ENCODE peak calls at places on chromosomes 4 and X, in five cellular contexts. A, N, O, U and E are unnamed samples.

GRCh38 chr4:163042306-163042705 is 124.4 kb downstream of the NAF1 start:
- DNase-seq in A (no peak), N (no peak), O (no peak), U (no peak), E (no peak)

GRCh38 chr4:10529891-10530786 is 72.9 kb upstream of the ZNF518B start:
- DNase-seq in A (peak), N (no peak), O (no peak), U (no peak), E (no peak)

GRCh38 chr4:7256989-7257810 is 64.9 kb downstream of the SORCS2 start:
- DNase-seq in A (peak), N (no peak), O (no peak), U (no peak), E (no peak)

GRCh38 chr4:167233523-167234387 is 539 bp downstream of the SPOCK3 start:
- DNase-seq in A (no peak), N (no peak), O (peak), U (no peak), E (peak)

GRCh38 chr4:2933566-2934076 is 29.6 kb downstream of the NOP14 start:
- DNase-seq in A (peak), N (no peak), O (no peak), U (no peak), E (no peak)

GRCh38 chrX:53073115-53073581 is 9.0 kb upstream of the TSPYL2 start:
- DNase-seq in A (no peak), N (no peak), O (no peak), U (no peak), E (peak)

GRCh38 chr4:141047228-141047884 is 85.9 kb downstream of the RNF150 start:
- DNase-seq in A (peak), N (peak), O (no peak), U (no peak), E (no peak)

GRCh38 chrX:70134116-70134477 is 850 bp downstream of the IGBP1 start:
- DNase-seq in A (peak), N (peak), O (peak), U (no peak), E (peak)

GRCh38 chrX:77668391-77669237 is 117.4 kb downstream of the ATRX start:
- DNase-seq in A (peak), N (peak), O (peak), U (peak), E (no peak)

GRCh38 chrX:72045552-72046277 is 86.0 kb downstream of the RTL5 start:
- DNase-seq in A (no peak), N (no peak), O (peak), U (no peak), E (peak)

GRCh38 chr4:17766826-17767458 is 14.5 kb downstream of the FAM184B start:
- DNase-seq in A (no peak), N (no peak), O (no peak), U (no peak), E (no peak)

GRCh38 chrX:40104649-40105015 is 6.9 kb upstream of the BCOR start:
- DNase-seq in A (peak), N (peak), O (peak), U (no peak), E (peak)

GRCh38 chr4:18957721-18958120 is 936.2 kb upstream of the LCORL start:
- DNase-seq in A (no peak), N (no peak), O (no peak), U (no peak), E (no peak)

GRCh38 chr4:174423257-174423944 is 98.9 kb downstream of the HPGD start:
- DNase-seq in A (peak), N (peak), O (peak), U (peak), E (no peak)

GRCh38 chr4:183153190-183153916 is 54.3 kb downstream of the WWC2 start:
- DNase-seq in A (no peak), N (no peak), O (no peak), U (no peak), E (no peak)

GRCh38 chrX:25019707-25020390 is 4.1 kb upstream of the ARX start:
- DNase-seq in A (no peak), N (no peak), O (no peak), U (no peak), E (peak)

GRCh38 chrX:39907964-39908616 is 189.7 kb downstream of the BCOR start:
- DNase-seq in A (peak), N (peak), O (peak), U (peak), E (no peak)

GRCh38 chr4:42655248-42655647 is 1.7 kb downstream of the ATP8A1 start:
- DNase-seq in A (no peak), N (no peak), O (no peak), U (no peak), E (no peak)

GRCh38 chrX:132480581-132481203 is 8.1 kb downstream of the MBNL3 start:
- DNase-seq in A (peak), N (peak), O (peak), U (no peak), E (no peak)

GRCh38 chr4:76585897-76586360 is 150.9 kb downstream of the SHROOM3 start:
- DNase-seq in A (no peak), N (no peak), O (peak), U (peak), E (peak)

GRCh38 chr4:184746532-184746870 is 12.6 kb upstream of the CENPU start:
- DNase-seq in A (peak), N (peak), O (peak), U (peak), E (no peak)

GRCh38 chr4:801436-802124 is 24.3 kb downstream of the CPLX1 start:
- DNase-seq in A (no peak), N (no peak), O (no peak), U (no peak), E (no peak)

GRCh38 chrX:22171287-22172060 is 101.2 kb upstream of the CBLL2 start:
- DNase-seq in A (no peak), N (no peak), O (peak), U (no peak), E (peak)

GRCh38 chr4:732480-732879 is 26.8 kb downstream of the PCGF3 start:
- DNase-seq in A (no peak), N (no peak), O (no peak), U (no peak), E (no peak)

GRCh38 chr4:91758487-91758886 is 545.3 kb upstream of the GRID2 start:
- DNase-seq in A (no peak), N (no peak), O (peak), U (peak), E (no peak)

GRCh38 chr4:37826282-37827029 is at the start of gene PGM2:
- DNase-seq in A (peak), N (peak), O (peak), U (peak), E (peak)

GRCh38 chr4:23438764-23439163 is 451.1 kb downstream of the PPARGC1A start:
- DNase-seq in A (no peak), N (no peak), O (no peak), U (no peak), E (no peak)